ENCODE peak calls at places on chromosome 18, in six cellular contexts. C is GDM1, H is K562, W is fibroblast of lung, A is GM06990, O is substantia nigra. M is an unnamed sample.

GRCh38 chr18:3885209-3885792 is 435.3 kb downstream of the TGIF1 start:
- DNase-seq in C (no peak), H (peak), W (no peak), A (no peak), O (no peak), M (no peak)

GRCh38 chr18:70499218-70499691 is 210.4 kb downstream of the SOCS6 start:
- DNase-seq in C (no peak), H (no peak), W (no peak), A (peak), O (no peak), M (no peak)

GRCh38 chr18:79575891-79576685 is 103.5 kb upstream of the CTDP1 start:
- DNase-seq in C (no peak), H (no peak), W (peak), A (no peak), O (no peak), M (no peak)

GRCh38 chr18:48893559-48894265 is 57.1 kb downstream of the SMAD7 start:
- DNase-seq in C (no peak), H (no peak), W (no peak), A (no peak), O (no peak), M (no peak)

GRCh38 chr18:48825101-48825745 is 125.5 kb downstream of the SMAD7 start:
- DNase-seq in C (no peak), H (no peak), W (no peak), A (no peak), O (no peak), M (no peak)

GRCh38 chr18:49023938-49024341 is 73.2 kb upstream of the SMAD7 start:
- DNase-seq in C (no peak), H (no peak), W (no peak), A (no peak), O (no peak), M (no peak)

GRCh38 chr18:33440384-33441043 is at the start of gene CCDC178:
- DNase-seq in C (no peak), H (peak), W (peak), A (no peak), O (no peak), M (no peak)

GRCh38 chr18:75131455-75132000 is 77.4 kb downstream of the PTGR3 start:
- DNase-seq in C (no peak), H (no peak), W (no peak), A (no peak), O (no peak), M (no peak)

GRCh38 chr18:12491611-12492435 is 84.1 kb downstream of the PRELID3A start:
- DNase-seq in C (no peak), H (peak), W (no peak), A (no peak), O (no peak), M (no peak)

GRCh38 chr18:34909637-34910364 is 131.4 kb upstream of the MAPRE2 start:
- DNase-seq in C (no peak), H (no peak), W (peak), A (no peak), O (no peak), M (no peak)

GRCh38 chr18:74508821-74509225 is 12.7 kb downstream of the CNDP2 start:
- DNase-seq in C (no peak), H (no peak), W (no peak), A (no peak), O (no peak), M (no peak)

GRCh38 chr18:30088238-30088637 is 954.3 kb downstream of the DSC3 start:
- DNase-seq in C (no peak), H (no peak), W (no peak), A (no peak), O (no peak), M (no peak)

GRCh38 chr18:24126155-24126947 is 12.5 kb upstream of the CABYR start:
- DNase-seq in C (no peak), H (no peak), W (peak), A (no peak), O (no peak), M (no peak)

GRCh38 chr18:10841203-10841602 is 308.2 kb downstream of the PIEZO2 start:
- DNase-seq in C (no peak), H (no peak), W (peak), A (no peak), O (no peak), M (no peak)

GRCh38 chr18:37253424-37254255 is 312.0 kb downstream of the CELF4 start:
- DNase-seq in C (no peak), H (peak), W (no peak), A (no peak), O (no peak), M (no peak)

GRCh38 chr18:8402237-8402636 is 207.0 kb upstream of the RAB12 start:
- DNase-seq in C (no peak), H (peak), W (no peak), A (no peak), O (no peak), M (no peak)

GRCh38 chr18:58887613-58887963 is 22.9 kb downstream of the ZNF532 start:
- DNase-seq in C (peak), H (no peak), W (no peak), A (peak), O (peak), M (no peak)

GRCh38 chr18:9539283-9539682 is 64.0 kb downstream of the RALBP1 start:
- DNase-seq in C (no peak), H (no peak), W (peak), A (no peak), O (no peak), M (no peak)

GRCh38 chr18:41576643-41577042 is 378.4 kb upstream of the PIK3C3 start:
- DNase-seq in C (no peak), H (no peak), W (no peak), A (no peak), O (no peak), M (no peak)

GRCh38 chr18:33584845-33585775 is 7.1 kb downstream of the ASXL3 start:
- DNase-seq in C (no peak), H (no peak), W (no peak), A (no peak), O (no peak), M (no peak)

GRCh38 chr18:55349685-55350084 is 238.3 kb downstream of the TCF4 start:
- DNase-seq in C (no peak), H (no peak), W (no peak), A (no peak), O (no peak), M (no peak)

GRCh38 chr18:1604751-1605150 is 700.1 kb downstream of the ADCYAP1 start:
- DNase-seq in C (no peak), H (no peak), W (no peak), A (no peak), O (no peak), M (no peak)

GRCh38 chr18:47175283-47175894 is 775 bp downstream of the IER3IP1 start:
- DNase-seq in C (no peak), H (no peak), W (peak), A (no peak), O (no peak), M (no peak)

GRCh38 chr18:48958951-48959350 is 8.2 kb upstream of the SMAD7 start:
- DNase-seq in C (no peak), H (no peak), W (no peak), A (no peak), O (no peak), M (no peak)

GRCh38 chr18:58863539-58864145 is 1.0 kb upstream of the ZNF532 start:
- DNase-seq in C (no peak), H (no peak), W (peak), A (peak), O (peak), M (peak)

GRCh38 chr18:24726727-24727539 is 266.5 kb downstream of the HRH4 start:
- DNase-seq in C (peak), H (peak), W (peak), A (no peak), O (peak), M (peak)

GRCh38 chr18:13629841-13630747 is 96.3 kb downstream of the FAM210A start:
- DNase-seq in C (peak), H (peak), W (peak), A (no peak), O (no peak), M (peak)

GRCh38 chr18:74742573-74742972 is 144.9 kb downstream of the ZNF407 start:
- DNase-seq in C (no peak), H (no peak), W (no peak), A (no peak), O (no peak), M (no peak)

GRCh38 chr18:45621068-45621511 is 5.8 kb downstream of the SLC14A2 start:
- DNase-seq in C (no peak), H (peak), W (peak), A (no peak), O (peak), M (peak)

GRCh38 chr18:80143876-80144275 is 34.8 kb downstream of the ADNP2 start:
- DNase-seq in C (no peak), H (no peak), W (peak), A (no peak), O (no peak), M (no peak)

GRCh38 chr18:21894619-21895367 is 154.2 kb downstream of the MIB1 start:
- DNase-seq in C (no peak), H (no peak), W (peak), A (no peak), O (no peak), M (no peak)

GRCh38 chr18:55319517-55319905 is 268.5 kb downstream of the TCF4 start:
- DNase-seq in C (no peak), H (no peak), W (peak), A (no peak), O (no peak), M (no peak)

GRCh38 chr18:57906852-57907251 is 103.7 kb upstream of the ATP8B1 start:
- DNase-seq in C (no peak), H (no peak), W (no peak), A (no peak), O (no peak), M (no peak)

GRCh38 chr18:36350839-36351474 is 53.4 kb downstream of the FHOD3 start:
- DNase-seq in C (no peak), H (no peak), W (no peak), A (no peak), O (no peak), M (no peak)

GRCh38 chr18:39635966-39636365 is 2070.4 kb upstream of the CELF4 start:
- DNase-seq in C (no peak), H (no peak), W (no peak), A (no peak), O (no peak), M (no peak)

GRCh38 chr18:61637319-61637718 is 255.5 kb downstream of the RNF152 start:
- DNase-seq in C (no peak), H (no peak), W (no peak), A (no peak), O (no peak), M (no peak)

M was measured in CD4-positive, alpha-beta T cell.